ENCODE peak calls at places on chromosome 3, in seven cellular contexts. Y is CD8-positive, alpha-beta memory T cell; M is HuH-7.5; T is stimulated activated naive CD4-positive, alpha-beta T cell; S is activated T-helper 1 cell treated with anti-CD3 and anti-CD28 coated beads, Interleukin-2, amount 50 U/mL, for 16 hours; U is NCI-H460; H is EH. J is an unnamed sample.
A peak's percentile ranks its signal among the peaks of the same experiment; 100 is the strongest.

GRCh38 chr3:77947671-77948070 is 907.8 kb downstream of the ROBO2 start:
- DNase-seq in Y (no peak), M (no peak), T (no peak), S (no peak), U (no peak), H (no peak), J (no peak)

GRCh38 chr3:40780801-40781406 is 256.1 kb downstream of the ZNF621 start:
- DNase-seq in Y (no peak), M (no peak), T (no peak), S (no peak), U (no peak), H (peak; percentile 62), J (no peak)

GRCh38 chr3:7632305-7632704 is 771.4 kb downstream of the GRM7 start:
- DNase-seq in Y (no peak), M (no peak), T (no peak), S (no peak), U (no peak), H (no peak), J (no peak)

GRCh38 chr3:16866447-16867025 is 18.2 kb upstream of the PLCL2 start:
- DNase-seq in Y (peak; percentile 25), M (no peak), T (no peak), S (no peak), U (no peak), H (peak; percentile 85), J (peak; percentile 51)

GRCh38 chr3:127722928-127723603 is 50.3 kb downstream of the ABTB1 start:
- DNase-seq in Y (no peak), M (no peak), T (no peak), S (no peak), U (no peak), H (no peak), J (no peak)

GRCh38 chr3:67635257-67635656 is 19.2 kb downstream of the SUCLG2 start:
- DNase-seq in Y (no peak), M (no peak), T (no peak), S (no peak), U (no peak), H (peak; percentile 88), J (peak; percentile 47)

GRCh38 chr3:31157028-31157694 is 262.7 kb upstream of the GADL1 start:
- DNase-seq in Y (no peak), M (no peak), T (no peak), S (no peak), U (no peak), H (no peak), J (no peak)

GRCh38 chr3:50474717-50475116 is 28.7 kb downstream of the CACNA2D2 start:
- DNase-seq in Y (no peak), M (no peak), T (no peak), S (no peak), U (no peak), H (peak; percentile 31), J (no peak)

GRCh38 chr3:16179771-16180736 is 5.6 kb downstream of the GALNT15 start:
- DNase-seq in Y (no peak), M (no peak), T (no peak), S (no peak), U (no peak), H (peak; percentile 90), J (no peak)

GRCh38 chr3:98954806-98955205 is 53.3 kb upstream of the DCBLD2 start:
- DNase-seq in Y (no peak), M (no peak), T (no peak), S (no peak), U (no peak), H (peak; percentile 51), J (no peak)

GRCh38 chr3:173893066-173893465 is 495.5 kb downstream of the NLGN1 start:
- DNase-seq in Y (no peak), M (no peak), T (no peak), S (no peak), U (no peak), H (peak; percentile 94), J (peak; percentile 3)

GRCh38 chr3:65776494-65776893 is 262.2 kb downstream of the MAGI1 start:
- DNase-seq in Y (no peak), M (no peak), T (no peak), S (no peak), U (no peak), H (peak; percentile 71), J (no peak)

GRCh38 chr3:131551761-131552160 is 49.0 kb upstream of the MRPL3 start:
- DNase-seq in Y (no peak), M (no peak), T (no peak), S (no peak), U (no peak), H (no peak), J (peak; percentile 57)

J was measured in MCF 10A.